ENCODE peak calls at places on chromosomes 16 and 17, in five cellular contexts. C, E, O, Z and R are unnamed samples.

GRCh38 chr16:72723781-72724180 is 324.1 kb downstream of the ZFHX3 start:
- DNase-seq in C (no peak), E (peak), O (no peak), Z (no peak), R (no peak)

GRCh38 chr17:1197379-1197778 is 17.6 kb upstream of the ABR start:
- DNase-seq in C (no peak), E (peak), O (no peak), Z (no peak), R (peak)

GRCh38 chr16:58661199-58661830 is 23.3 kb downstream of the SLC38A7 start:
- DNase-seq in C (peak), E (peak), O (peak), Z (no peak), R (peak)

GRCh38 chr16:17885659-17886200 is 415.0 kb upstream of the XYLT1 start:
- DNase-seq in C (no peak), E (no peak), O (no peak), Z (no peak), R (no peak)

GRCh38 chr17:10768766-10769383 is 35.0 kb downstream of the TMEM238L start:
- DNase-seq in C (no peak), E (peak), O (no peak), Z (no peak), R (no peak)

GRCh38 chr17:20852541-20853370 is 190.1 kb downstream of the USP22 start:
- DNase-seq in C (peak), E (peak), O (no peak), Z (no peak), R (no peak)

GRCh38 chr16:12796498-12796897 is 7.2 kb downstream of the CPPED1 start:
- DNase-seq in C (no peak), E (peak), O (no peak), Z (no peak), R (no peak)

GRCh38 chr17:12734852-12735430 is 54.4 kb upstream of the ARHGAP44 start:
- DNase-seq in C (peak), E (no peak), O (no peak), Z (no peak), R (no peak)

GRCh38 chr17:10001296-10001904 is 96.3 kb upstream of the RCVRN start:
- DNase-seq in C (no peak), E (peak), O (no peak), Z (no peak), R (no peak)

GRCh38 chr16:87226926-87227650 is 90.1 kb downstream of the C16orf95 start:
- DNase-seq in C (no peak), E (peak), O (no peak), Z (no peak), R (no peak)

GRCh38 chr17:73292031-73292531 is 19.7 kb downstream of the CDC42EP4 start:
- DNase-seq in C (peak), E (peak), O (no peak), Z (no peak), R (no peak)

GRCh38 chr16:89406277-89406888 is 84.0 kb downstream of the ANKRD11 start:
- DNase-seq in C (no peak), E (no peak), O (no peak), Z (no peak), R (no peak)

GRCh38 chr17:34996422-34997029 is 16.2 kb downstream of the LIG3 start:
- DNase-seq in C (no peak), E (no peak), O (no peak), Z (no peak), R (no peak)

GRCh38 chr16:51382215-51382614 is 231.1 kb upstream of the SALL1 start:
- DNase-seq in C (no peak), E (no peak), O (no peak), Z (no peak), R (no peak)

GRCh38 chr17:57502696-57503307 is 242.3 kb downstream of the CCDC182 start:
- DNase-seq in C (no peak), E (no peak), O (no peak), Z (no peak), R (no peak)

GRCh38 chr16:8951447-8952280 is 12.0 kb downstream of the USP7 start:
- DNase-seq in C (no peak), E (no peak), O (no peak), Z (no peak), R (no peak)

GRCh38 chr16:57802635-57803412 is 533 bp upstream of the KIFC3 start:
- DNase-seq in C (no peak), E (no peak), O (no peak), Z (no peak), R (no peak)

GRCh38 chr17:19371259-19372003 is 6.9 kb upstream of the MAPK7 start:
- DNase-seq in C (no peak), E (no peak), O (no peak), Z (no peak), R (peak)

GRCh38 chr17:8117980-8118768 is at the start of gene ALOXE3:
- DNase-seq in C (no peak), E (peak), O (no peak), Z (peak), R (no peak)

GRCh38 chr16:69150146-69150865 is 17.9 kb downstream of the UTP4 start:
- DNase-seq in C (no peak), E (peak), O (peak), Z (no peak), R (no peak)

GRCh38 chr17:5740937-5741336 is 156.6 kb upstream of the NLRP1 start:
- DNase-seq in C (no peak), E (no peak), O (no peak), Z (no peak), R (no peak)

GRCh38 chr16:85829751-85830445 is 30.4 kb downstream of the COX4I1 start:
- DNase-seq in C (peak), E (no peak), O (no peak), Z (no peak), R (peak)

GRCh38 chr16:28155293-28155692 is 56.5 kb downstream of the XPO6 start:
- DNase-seq in C (no peak), E (no peak), O (no peak), Z (no peak), R (no peak)

GRCh38 chr16:2926660-2927646 is 15.2 kb downstream of the FLYWCH1 start:
- DNase-seq in C (peak), E (peak), O (peak), Z (peak), R (peak)

GRCh38 chr16:31664683-31665482 is 137.2 kb downstream of the AHSP start:
- DNase-seq in C (no peak), E (no peak), O (no peak), Z (no peak), R (no peak)

GRCh38 chr17:35252646-35253045 is 9.8 kb downstream of the SLFN5 start:
- DNase-seq in C (no peak), E (peak), O (no peak), Z (no peak), R (no peak)

GRCh38 chr16:81600275-81600674 is 155.7 kb downstream of the CMIP start:
- DNase-seq in C (no peak), E (peak), O (no peak), Z (no peak), R (no peak)

GRCh38 chr16:3004319-3004718 is 8.4 kb upstream of the CLDN9 start:
- DNase-seq in C (no peak), E (no peak), O (no peak), Z (no peak), R (no peak)

GRCh38 chr16:71359431-71359830 is 908 bp downstream of the CALB2 start:
- DNase-seq in C (no peak), E (no peak), O (no peak), Z (no peak), R (no peak)

GRCh38 chr17:32240745-32241144 is 24.9 kb upstream of the RHBDL3 start:
- DNase-seq in C (peak), E (no peak), O (no peak), Z (no peak), R (no peak)

GRCh38 chr16:50861926-50862325 is 120.0 kb downstream of the CYLD start:
- DNase-seq in C (no peak), E (peak), O (no peak), Z (no peak), R (no peak)

GRCh38 chr17:59331929-59332889 is 754 bp downstream of the YPEL2 start:
- DNase-seq in C (peak), E (peak), O (no peak), Z (peak), R (peak)
- TF ChIP-seq CTCF in C (no peak), E (no peak), O (no peak), Z (no peak), R (no peak)

GRCh38 chr17:56141046-56141839 is 12.0 kb upstream of the ANKFN1 start:
- DNase-seq in C (no peak), E (peak), O (no peak), Z (no peak), R (no peak)
- TF ChIP-seq CTCF in C (no peak), E (no peak), O (no peak), Z (no peak), R (no peak)

DNA sequence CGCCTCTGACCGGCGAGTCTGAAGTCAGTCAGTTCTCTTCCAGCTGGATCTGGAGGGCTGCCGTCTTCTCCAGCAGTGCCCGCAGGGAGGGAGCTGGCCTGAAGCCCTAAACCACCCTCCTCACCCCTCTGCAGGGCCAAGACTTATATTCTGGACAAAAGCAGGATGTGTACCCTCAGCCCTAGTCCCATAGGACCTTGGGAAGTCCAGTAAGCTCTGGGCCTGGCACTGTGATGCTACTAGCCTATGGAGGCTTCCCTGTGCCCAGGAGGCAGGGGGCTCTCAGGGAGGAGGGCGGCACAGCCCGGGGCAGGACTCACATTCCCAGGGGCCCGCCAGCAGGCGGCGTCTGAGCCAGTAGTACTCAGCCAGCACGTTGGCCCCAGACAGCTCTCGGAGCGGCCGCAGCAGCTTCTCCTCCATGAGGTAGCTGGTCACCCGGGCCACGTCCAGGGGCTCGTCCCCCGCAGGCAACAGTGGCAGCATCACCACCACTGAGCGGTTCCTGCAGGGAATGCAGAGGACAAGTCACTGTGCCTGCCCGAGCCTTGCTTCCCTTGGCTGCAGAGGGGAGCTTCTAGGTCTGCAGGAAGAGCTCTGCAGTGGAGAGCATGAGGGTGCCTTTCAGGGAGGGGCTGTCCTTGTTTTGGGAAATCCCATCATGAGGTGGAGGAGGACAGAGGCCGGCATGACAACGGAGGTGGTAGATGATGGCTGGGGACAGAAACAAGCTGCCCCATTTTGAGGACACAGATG is 41.7 kb downstream of the RMI2 start:
- DNase-seq in C (no peak), E (peak), O (no peak), Z (no peak), R (no peak)
- TF ChIP-seq CTCF in C (peak), E (peak), O (peak), Z (no peak), R (peak)

GRCh38 chr17:77441130-77441920 is 300.6 kb downstream of the SEC14L1 start:
- DNase-seq in C (no peak), E (no peak), O (no peak), Z (no peak), R (no peak)
- TF ChIP-seq CTCF in C (no peak), E (no peak), O (no peak), Z (no peak), R (no peak)

GRCh38 chr17:42673885-42674754 is 2.7 kb downstream of the PLEKHH3 start:
- DNase-seq in C (peak), E (peak), O (no peak), Z (no peak), R (no peak)
- TF ChIP-seq CTCF in C (peak), E (peak), O (peak), Z (peak), R (peak)

GRCh38 chr17:65194670-65195334 is 57.6 kb downstream of the RGS9 start:
- DNase-seq in C (no peak), E (no peak), O (no peak), Z (no peak), R (no peak)
- TF ChIP-seq CTCF in C (no peak), E (no peak), O (no peak), Z (no peak), R (no peak)

DNA sequence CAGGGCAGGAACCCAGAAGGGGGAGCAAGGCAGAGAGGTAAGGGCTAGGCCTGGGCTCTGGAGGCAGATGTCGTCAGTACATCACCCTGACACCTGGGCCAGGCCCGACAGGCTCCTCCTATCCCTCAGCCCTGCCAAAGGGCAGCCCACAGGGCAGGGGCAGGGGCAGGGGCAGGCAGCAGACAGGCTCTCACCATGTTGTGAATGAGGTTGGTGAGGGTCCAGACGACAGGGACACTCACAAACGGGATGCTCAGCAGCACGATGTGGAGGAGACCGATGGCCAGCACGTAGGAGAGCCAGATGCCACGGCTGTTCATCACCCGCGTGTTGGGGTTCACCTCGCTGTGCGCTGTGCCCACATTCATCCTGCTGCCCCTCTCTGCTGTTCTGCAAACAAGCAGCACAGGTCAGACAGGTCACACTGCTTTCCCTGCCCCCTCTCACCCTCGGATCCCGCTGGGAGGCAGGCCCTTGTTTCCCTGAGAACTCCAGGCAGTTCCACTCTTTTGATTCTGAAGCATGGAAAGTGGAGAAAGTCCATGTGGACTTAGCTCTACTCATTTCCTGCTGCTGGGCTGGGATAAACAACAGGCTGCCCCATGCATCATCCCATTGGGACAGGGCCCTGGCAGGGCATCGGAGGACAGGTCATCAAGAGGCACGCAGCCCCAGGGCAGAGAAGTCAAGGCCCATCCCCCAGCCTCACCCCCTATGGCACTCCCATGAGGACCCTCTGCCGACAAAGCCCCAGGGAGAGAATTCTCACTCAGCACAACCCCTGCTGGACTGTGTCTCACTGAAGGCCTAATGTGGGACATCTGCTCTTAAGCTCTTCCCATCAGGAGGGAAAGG is 3.3 kb downstream of the ORMDL3 start:
- DNase-seq in C (no peak), E (peak), O (no peak), Z (no peak), R (no peak)
- TF ChIP-seq CTCF in C (no peak), E (peak), O (peak), Z (no peak), R (no peak)